ENCODE peak calls at places on chromosomes 1 and 21, in six cellular contexts. D, U, J, W, L and Y are unnamed samples.

GRCh38 chr1:170238704-170239391 is 93.1 kb downstream of the NTMT2 start:
- DNase-seq in U (no peak), L (no peak), J (no peak), W (no peak), D (no peak), Y (no peak)

GRCh38 chr1:20234761-20235540 is 48.6 kb upstream of the PLA2G2C start:
- DNase-seq in L (no peak), D (no peak), J (no peak), U (no peak), W (no peak), Y (no peak)

GRCh38 chr1:172630060-172630818 is 28.7 kb upstream of the FASLG start:
- DNase-seq in J (peak; percentile 61), U (no peak), D (no peak), W (no peak), L (no peak), Y (no peak)

GRCh38 chr1:243956448-243956847 is 94.6 kb upstream of the ZBTB18 start:
- DNase-seq in D (no peak), U (no peak), L (no peak), J (peak; percentile 25), W (no peak), Y (peak; percentile 24)

GRCh38 chr1:11688506-11688905 is 3.0 kb upstream of the DRAXIN start:
- DNase-seq in D (no peak), U (no peak), L (no peak), J (no peak), W (no peak), Y (no peak)

GRCh38 chr1:63683759-63684158 is 90.1 kb upstream of the ROR1 start:
- DNase-seq in L (no peak), U (no peak), D (no peak), W (no peak), J (no peak), Y (no peak)

GRCh38 chr1:17759114-17759513 is 4.0 kb downstream of the ACTL8 start:
- DNase-seq in U (no peak), D (no peak), L (no peak), J (no peak), W (no peak), Y (no peak)

GRCh38 chr1:47987601-47988000 is 9.6 kb downstream of the TRABD2B start:
- DNase-seq in U (no peak), L (no peak), W (no peak), D (no peak), J (no peak), Y (no peak)

GRCh38 chr1:7922301-7922700 is 18.3 kb downstream of the TNFRSF9 start:
- DNase-seq in L (no peak), J (peak; percentile 57), W (no peak), U (no peak), D (no peak), Y (peak; percentile 41)

GRCh38 chr1:171871848-171872247 is 30.6 kb downstream of the DNM3 start:
- DNase-seq in W (no peak), L (no peak), J (no peak), U (no peak), D (no peak), Y (no peak)

GRCh38 chr1:21659099-21659923 is 9.8 kb downstream of the RAP1GAP start:
- DNase-seq in D (peak; percentile 91), L (peak; percentile 45), W (peak; percentile 62), J (peak; percentile 36), U (peak; percentile 85), Y (peak; percentile 61)

GRCh38 chr1:181133441-181133951 is 45.0 kb downstream of the IER5 start:
- DNase-seq in J (no peak), W (no peak), U (no peak), L (no peak), D (peak; percentile 76), Y (no peak)

GRCh38 chr1:53176452-53177344 is 19.9 kb upstream of the CPT2 start:
- DNase-seq in D (no peak), L (peak; percentile 13), W (no peak), J (peak; percentile 59), U (no peak), Y (peak; percentile 57)

GRCh38 chr1:230032882-230033281 is 34.2 kb upstream of the GALNT2 start:
- DNase-seq in W (no peak), D (no peak), L (no peak), U (no peak), J (no peak), Y (no peak)

GRCh38 chr21:26850116-26850643 is 5.0 kb upstream of the ADAMTS1 start:
- DNase-seq in D (no peak), J (peak; percentile 59), L (no peak), W (no peak), U (peak; percentile 36), Y (peak; percentile 72)

GRCh38 chr1:151936653-151937052 is 27.3 kb upstream of the THEM4 start:
- DNase-seq in D (no peak), J (no peak), U (no peak), W (no peak), L (no peak), Y (no peak)

GRCh38 chr1:207672525-207673130 is 27.7 kb downstream of the CR1L start:
- DNase-seq in W (peak; percentile 10), J (peak; percentile 21), L (peak; percentile 40), U (peak; percentile 32), D (peak; percentile 52), Y (peak; percentile 21)

GRCh38 chr1:155062151-155062686 is 1.3 kb upstream of the EFNA4 start:
- DNase-seq in U (peak; percentile 55), L (no peak), W (no peak), D (peak; percentile 80), J (no peak), Y (no peak)

GRCh38 chr21:23817337-23817736 is 1789.9 kb downstream of the MRPL39 start:
- DNase-seq in J (no peak), U (no peak), L (no peak), W (no peak), D (no peak), Y (no peak)
- H2BK120ac ChIP-seq in J (no peak overlapping the region), U (no peak overlapping the region), L (no peak overlapping the region), W (no peak overlapping the region), D (no peak overlapping the region), Y (no peak overlapping the region)

DNA sequence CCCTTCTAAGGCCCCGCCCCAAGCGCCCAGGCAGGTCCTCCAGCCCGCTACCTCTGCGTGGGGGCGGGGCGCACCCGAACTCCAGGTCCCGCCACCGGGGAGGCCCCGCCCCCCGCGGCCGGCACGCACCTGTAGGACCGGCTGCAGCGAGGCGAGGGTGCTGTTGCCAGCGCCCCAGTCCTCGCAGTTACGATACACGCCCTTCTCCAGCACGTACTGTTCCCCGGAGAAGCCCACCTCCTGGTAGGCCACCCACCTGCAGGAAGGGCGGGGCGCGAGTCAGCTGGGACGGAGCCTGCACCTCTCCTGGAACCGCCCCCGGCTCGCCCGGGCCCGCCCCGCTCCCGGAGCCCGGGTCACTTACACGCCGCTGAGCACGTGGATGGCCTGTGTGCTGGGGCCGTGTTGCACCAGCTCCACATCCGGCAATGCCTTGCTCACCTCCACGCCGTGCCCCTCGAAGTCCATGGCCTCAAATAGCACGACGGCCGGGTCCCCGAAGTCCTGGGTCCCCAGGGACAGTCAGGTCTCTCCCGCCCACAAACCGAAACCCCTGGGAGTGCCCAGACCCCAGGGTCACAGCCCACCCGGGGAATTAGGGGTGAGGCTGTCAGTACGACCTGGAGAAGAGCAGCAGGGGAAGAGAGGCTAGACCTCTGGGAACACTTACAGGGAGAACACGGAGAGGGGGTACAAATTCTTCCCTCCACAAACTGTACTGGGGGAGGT is 17.3 kb downstream of the CRYBG2 start:
- DNase-seq in D (peak; percentile 95), J (no peak), U (peak; percentile 72), W (peak; percentile 67), L (peak; percentile 76), Y (no peak)
- H4K91ac ChIP-seq in D (no peak overlapping the region), J (no peak overlapping the region), U (peak overlapping the region; percentile 25), W (peak overlapping the region; percentile 82), L (no peak overlapping the region), Y (peak overlapping the region; percentile 61)

GRCh38 chr1:99246152-99246551 is 18.1 kb upstream of the PLPPR4 start:
- DNase-seq in L (no peak), D (no peak), W (no peak), U (no peak), J (no peak), Y (no peak)

GRCh38 chr1:99252630-99253029 is 11.7 kb upstream of the PLPPR4 start:
- DNase-seq in U (no peak), L (no peak), W (peak; percentile 15), D (no peak), J (no peak), Y (no peak)

GRCh38 chr1:99247199-99247598 is 17.1 kb upstream of the PLPPR4 start:
- DNase-seq in W (no peak), U (no peak), L (no peak), D (no peak), J (no peak), Y (no peak)

GRCh38 chr1:99251308-99251707 is 13.0 kb upstream of the PLPPR4 start:
- DNase-seq in W (no peak), L (no peak), U (no peak), D (no peak), J (no peak), Y (no peak)

DNA sequence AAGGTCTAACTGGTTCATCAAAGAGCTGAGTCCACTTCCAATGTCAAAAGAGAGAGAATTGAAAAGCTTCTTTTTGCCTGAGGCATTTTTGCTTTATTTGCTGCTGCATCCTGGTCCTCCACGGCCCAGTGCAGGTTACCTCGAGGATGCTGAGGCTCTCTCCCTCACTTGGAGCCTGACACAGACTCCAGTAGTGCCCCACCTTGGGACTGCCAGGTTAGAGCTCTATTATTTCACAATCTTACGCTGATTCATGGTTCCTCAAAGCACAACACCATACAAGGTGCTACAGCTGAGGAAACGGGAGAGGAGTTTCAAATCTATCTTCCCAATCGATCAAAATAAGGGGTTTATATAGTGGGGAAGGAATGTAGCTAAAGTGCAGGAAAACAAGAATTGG is 13.6 kb upstream of the PLPPR4 start:
- DNase-seq in D (no peak), U (no peak), W (no peak), L (no peak), J (no peak), Y (no peak)
- H2BK120ac ChIP-seq in D (no peak overlapping the region), U (no peak overlapping the region), W (no peak overlapping the region), L (no peak overlapping the region), J (no peak overlapping the region), Y (no peak overlapping the region)

GRCh38 chr21:35504277-35504676 is 455.2 kb upstream of the RUNX1 start:
- DNase-seq in D (no peak), U (no peak), L (no peak), W (no peak), J (no peak), Y (no peak)
- H4K91ac ChIP-seq in D (no peak overlapping the region), U (no peak overlapping the region), L (no peak overlapping the region), W (no peak overlapping the region), J (no peak overlapping the region), Y (no peak overlapping the region)